ENCODE peak calls at places on chromosomes 7 and 10, in six cellular contexts. One of them, this sample, is unnamed.

GRCh38 chr10:123800299-123800698 is 91.3 kb downstream of the CPXM2 start:
- DNase-seq in H1: peak
- DNase-seq in AG09309: no peak
- DNase-seq in IMR-90: no peak
- DNase-seq in astrocyte of the spinal cord: no peak
- DNase-seq in GM23338: no peak
- DNase-seq in this sample: peak

GRCh38 chr7:114405427-114405826 is 9.2 kb upstream of the FOXP2 start:
- DNase-seq in H1: no peak
- DNase-seq in AG09309: no peak
- DNase-seq in IMR-90: no peak
- DNase-seq in astrocyte of the spinal cord: peak
- DNase-seq in GM23338: peak
- DNase-seq in this sample: peak

GRCh38 chr10:97320480-97321031 is 1.5 kb downstream of the FRAT1 start:
- DNase-seq in H1: no peak
- DNase-seq in AG09309: no peak
- DNase-seq in IMR-90: no peak
- DNase-seq in astrocyte of the spinal cord: no peak
- DNase-seq in GM23338: peak
- DNase-seq in this sample: no peak

GRCh38 chr10:69073025-69073424 is 14.9 kb upstream of the SRGN start:
- DNase-seq in H1: no peak
- DNase-seq in AG09309: no peak
- DNase-seq in IMR-90: no peak
- DNase-seq in astrocyte of the spinal cord: no peak
- DNase-seq in GM23338: no peak
- DNase-seq in this sample: no peak

GRCh38 chr10:28872592-28873165 is 195.4 kb downstream of the BAMBI start:
- DNase-seq in H1: no peak
- DNase-seq in AG09309: no peak
- DNase-seq in IMR-90: peak
- DNase-seq in astrocyte of the spinal cord: no peak
- DNase-seq in GM23338: no peak
- DNase-seq in this sample: peak

GRCh38 chr7:36348256-36348655 is 41.4 kb upstream of the ANLN start:
- DNase-seq in H1: no peak
- DNase-seq in AG09309: no peak
- DNase-seq in IMR-90: peak
- DNase-seq in astrocyte of the spinal cord: peak
- DNase-seq in GM23338: no peak
- DNase-seq in this sample: peak

GRCh38 chr10:14476641-14477407 is 146.1 kb upstream of the FRMD4A start:
- DNase-seq in H1: no peak
- DNase-seq in AG09309: no peak
- DNase-seq in IMR-90: peak
- DNase-seq in astrocyte of the spinal cord: peak
- DNase-seq in GM23338: no peak
- DNase-seq in this sample: peak

GRCh38 chr7:7554021-7554432 is 12.7 kb upstream of the MIOS start:
- DNase-seq in H1: no peak
- DNase-seq in AG09309: peak
- DNase-seq in IMR-90: no peak
- DNase-seq in astrocyte of the spinal cord: peak
- DNase-seq in GM23338: no peak
- DNase-seq in this sample: peak

GRCh38 chr7:13352677-13353076 is 636.8 kb downstream of the ETV1 start:
- DNase-seq in H1: no peak
- DNase-seq in AG09309: no peak
- DNase-seq in IMR-90: no peak
- DNase-seq in astrocyte of the spinal cord: no peak
- DNase-seq in GM23338: peak
- DNase-seq in this sample: no peak

GRCh38 chr10:59222788-59223187 is 46.3 kb downstream of the PHYHIPL start:
- DNase-seq in H1: no peak
- DNase-seq in AG09309: no peak
- DNase-seq in IMR-90: peak
- DNase-seq in astrocyte of the spinal cord: no peak
- DNase-seq in GM23338: no peak
- DNase-seq in this sample: no peak

GRCh38 chr10:88209837-88210552 is 346.6 kb downstream of the PTEN start:
- DNase-seq in H1: no peak
- DNase-seq in AG09309: peak
- DNase-seq in IMR-90: peak
- DNase-seq in astrocyte of the spinal cord: peak
- DNase-seq in GM23338: no peak
- DNase-seq in this sample: peak

GRCh38 chr7:70569335-70569819 is 562.6 kb upstream of the GALNT17 start:
- DNase-seq in H1: no peak
- DNase-seq in AG09309: no peak
- DNase-seq in IMR-90: no peak
- DNase-seq in astrocyte of the spinal cord: no peak
- DNase-seq in GM23338: no peak
- DNase-seq in this sample: no peak

GRCh38 chr7:98423043-98423442 is 22.2 kb upstream of the BAIAP2L1 start:
- DNase-seq in H1: no peak
- DNase-seq in AG09309: no peak
- DNase-seq in IMR-90: peak
- DNase-seq in astrocyte of the spinal cord: peak
- DNase-seq in GM23338: no peak
- DNase-seq in this sample: no peak

GRCh38 chr10:132101529-132101928 is 35.8 kb downstream of the JAKMIP3 start:
- DNase-seq in H1: no peak
- DNase-seq in AG09309: no peak
- DNase-seq in IMR-90: no peak
- DNase-seq in astrocyte of the spinal cord: no peak
- DNase-seq in GM23338: no peak
- DNase-seq in this sample: no peak

GRCh38 chr10:83862723-83863122 is 276.6 kb upstream of the GHITM start:
- DNase-seq in H1: no peak
- DNase-seq in AG09309: no peak
- DNase-seq in IMR-90: no peak
- DNase-seq in astrocyte of the spinal cord: no peak
- DNase-seq in GM23338: no peak
- DNase-seq in this sample: no peak

GRCh38 chr10:74586088-74586585 is 240.3 kb upstream of the KAT6B start:
- DNase-seq in H1: no peak
- DNase-seq in AG09309: no peak
- DNase-seq in IMR-90: peak
- DNase-seq in astrocyte of the spinal cord: no peak
- DNase-seq in GM23338: no peak
- DNase-seq in this sample: no peak

GRCh38 chr7:30683839-30684238 is 1.6 kb upstream of the CRHR2 start:
- DNase-seq in H1: no peak
- DNase-seq in AG09309: no peak
- DNase-seq in IMR-90: no peak
- DNase-seq in astrocyte of the spinal cord: no peak
- DNase-seq in GM23338: no peak
- DNase-seq in this sample: no peak

GRCh38 chr10:58641095-58641531 is 128.4 kb downstream of the BICC1 start:
- DNase-seq in H1: no peak
- DNase-seq in AG09309: peak
- DNase-seq in IMR-90: peak
- DNase-seq in astrocyte of the spinal cord: peak
- DNase-seq in GM23338: peak
- DNase-seq in this sample: peak

GRCh38 chr7:155306677-155307470 is 9.2 kb downstream of the INSIG1 start:
- DNase-seq in H1: no peak
- DNase-seq in AG09309: no peak
- DNase-seq in IMR-90: no peak
- DNase-seq in astrocyte of the spinal cord: no peak
- DNase-seq in GM23338: no peak
- DNase-seq in this sample: no peak

GRCh38 chr10:30630571-30630970 is 1.0 kb upstream of the LYZL2 start:
- DNase-seq in H1: no peak
- DNase-seq in AG09309: no peak
- DNase-seq in IMR-90: peak
- DNase-seq in astrocyte of the spinal cord: no peak
- DNase-seq in GM23338: no peak
- DNase-seq in this sample: peak

GRCh38 chr10:122165914-122166313 is 105.2 kb upstream of the BTBD16 start:
- DNase-seq in H1: no peak
- DNase-seq in AG09309: no peak
- DNase-seq in IMR-90: no peak
- DNase-seq in astrocyte of the spinal cord: no peak
- DNase-seq in GM23338: no peak
- DNase-seq in this sample: no peak

GRCh38 chr10:43262043-43262901 is 4.6 kb downstream of the RASGEF1A start:
- DNase-seq in H1: no peak
- DNase-seq in AG09309: no peak
- DNase-seq in IMR-90: no peak
- DNase-seq in astrocyte of the spinal cord: no peak
- DNase-seq in GM23338: peak
- DNase-seq in this sample: no peak

DNA sequence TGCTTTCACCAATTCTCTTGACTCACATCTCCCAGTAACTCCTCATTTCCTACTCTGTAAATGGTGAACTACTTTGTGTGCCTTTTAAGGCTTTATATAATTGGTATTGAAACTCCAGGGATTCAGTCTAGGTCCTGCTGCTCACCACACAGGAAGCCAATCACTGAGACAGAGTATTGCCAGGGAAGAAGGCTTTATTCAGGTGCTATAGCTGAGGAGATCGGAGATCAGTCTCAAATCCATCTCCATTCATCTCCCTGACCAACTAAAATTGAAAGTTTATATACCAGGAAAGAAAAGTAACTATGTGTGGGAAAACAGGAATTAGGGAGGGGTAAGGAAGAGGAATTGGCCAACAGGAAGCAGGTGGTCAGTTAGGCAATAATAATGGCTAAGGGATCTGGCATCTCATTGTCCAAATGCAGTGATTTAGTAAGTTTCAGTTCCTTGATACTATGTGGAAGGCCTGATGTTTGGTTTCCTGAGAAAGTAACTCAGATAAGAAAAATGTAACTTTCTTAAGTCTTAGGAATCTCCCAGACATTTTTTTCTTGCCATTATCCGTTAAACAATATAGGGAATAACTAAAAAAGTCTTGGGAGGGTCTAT is 10.2 kb upstream of the SDHAF3 start:
- DNase-seq in H1: no peak
- DNase-seq in AG09309: no peak
- DNase-seq in IMR-90: peak
- DNase-seq in astrocyte of the spinal cord: no peak
- DNase-seq in GM23338: no peak
- DNase-seq in this sample: peak
- H3K4me3 ChIP-seq in H1: no peak
- H3K4me3 ChIP-seq in AG09309: no peak
- H3K4me3 ChIP-seq in IMR-90: no peak
- H3K4me3 ChIP-seq in astrocyte of the spinal cord: no peak
- H3K4me3 ChIP-seq in GM23338: no peak
- H3K4me3 ChIP-seq in this sample: no peak

DNA sequence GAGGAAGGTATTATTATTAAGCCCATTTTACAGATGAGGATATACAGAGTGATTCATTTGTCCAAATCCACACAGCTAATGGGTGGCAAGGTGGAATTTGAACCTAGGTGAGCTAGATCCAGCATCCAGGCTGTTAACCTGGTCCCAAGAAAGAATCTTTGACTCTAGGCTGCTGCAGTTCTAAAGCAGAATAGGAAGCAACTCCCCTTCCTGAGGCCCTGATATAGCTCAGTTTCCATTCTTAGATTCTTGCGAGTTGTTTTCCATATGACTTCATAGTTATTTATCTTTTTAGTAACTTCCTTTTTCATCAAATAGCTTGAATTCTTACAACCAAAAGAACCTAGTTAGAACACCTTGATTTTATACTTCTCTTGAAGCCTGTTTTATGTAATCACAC is 24.1 kb upstream of the ZC3HAV1L start:
- DNase-seq in H1: no peak
- DNase-seq in AG09309: no peak
- DNase-seq in IMR-90: no peak
- DNase-seq in astrocyte of the spinal cord: no peak
- DNase-seq in GM23338: no peak
- DNase-seq in this sample: no peak
- TF ChIP-seq CTCF in H1: no peak
- TF ChIP-seq CTCF in AG09309: no peak
- TF ChIP-seq CTCF in IMR-90: no peak
- TF ChIP-seq CTCF in astrocyte of the spinal cord: no peak
- TF ChIP-seq CTCF in GM23338: no peak
- TF ChIP-seq CTCF in this sample: no peak

DNA sequence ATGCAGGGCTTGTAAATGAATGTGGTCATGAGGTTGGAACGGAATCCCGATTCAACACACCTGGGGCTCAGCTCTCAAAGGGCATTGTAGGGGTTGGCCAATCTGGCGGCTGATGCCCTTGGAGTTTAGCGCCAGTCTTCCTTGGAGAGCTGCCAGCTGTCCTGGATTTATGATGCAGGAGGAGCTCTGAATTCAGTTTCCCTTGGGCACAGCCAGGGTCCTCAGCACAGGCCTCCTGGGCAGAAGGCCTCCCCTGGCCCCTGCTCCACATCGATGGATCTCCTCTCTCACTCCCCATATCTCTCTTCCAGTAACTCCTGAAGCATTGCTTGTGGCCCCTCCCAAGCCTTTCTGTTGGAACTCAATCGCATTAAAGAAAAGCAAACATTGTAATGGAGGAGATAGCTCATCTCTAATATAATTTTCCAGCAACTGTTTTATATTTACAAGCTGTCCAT is 985 bp upstream of the CYTH3 start:
- DNase-seq in H1: no peak
- DNase-seq in AG09309: no peak
- DNase-seq in IMR-90: no peak
- DNase-seq in astrocyte of the spinal cord: no peak
- DNase-seq in GM23338: no peak
- DNase-seq in this sample: no peak
- H3K4me3 ChIP-seq in H1: no peak
- H3K4me3 ChIP-seq in AG09309: no peak
- H3K4me3 ChIP-seq in IMR-90: no peak
- H3K4me3 ChIP-seq in astrocyte of the spinal cord: no peak
- H3K4me3 ChIP-seq in GM23338: peak
- H3K4me3 ChIP-seq in this sample: no peak

GRCh38 chr7:157984914-157985163 is 602.8 kb downstream of the PTPRN2 start:
- DNase-seq in H1: no peak
- DNase-seq in AG09309: no peak
- DNase-seq in IMR-90: no peak
- DNase-seq in astrocyte of the spinal cord: no peak
- DNase-seq in GM23338: no peak
- DNase-seq in this sample: no peak
- TF ChIP-seq CTCF in H1: no peak
- TF ChIP-seq CTCF in AG09309: no peak
- TF ChIP-seq CTCF in IMR-90: no peak
- TF ChIP-seq CTCF in astrocyte of the spinal cord: no peak
- TF ChIP-seq CTCF in GM23338: no peak
- TF ChIP-seq CTCF in this sample: no peak

DNA sequence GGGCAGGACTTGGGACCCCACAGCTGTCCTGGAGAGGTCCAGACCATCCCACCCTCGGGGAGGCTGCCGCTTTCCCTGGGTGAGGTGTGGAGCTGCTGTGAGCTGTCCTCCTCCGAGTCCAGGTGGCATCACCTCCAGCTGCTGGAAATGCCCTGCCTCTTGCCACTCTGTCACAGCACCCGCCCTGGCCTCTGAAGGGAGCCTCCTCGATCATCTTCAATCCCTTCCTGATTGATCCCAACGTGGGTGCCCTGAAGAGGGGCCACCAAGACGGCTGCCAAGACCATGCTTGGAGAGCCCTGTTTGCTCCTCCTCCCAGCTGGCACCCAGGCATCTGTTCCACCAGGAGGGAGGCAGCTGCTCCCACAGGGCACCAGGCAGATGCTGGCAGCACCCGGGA is 4.6 kb downstream of the C10orf105 start:
- DNase-seq in H1: no peak
- DNase-seq in AG09309: no peak
- DNase-seq in IMR-90: no peak
- DNase-seq in astrocyte of the spinal cord: no peak
- DNase-seq in GM23338: no peak
- DNase-seq in this sample: no peak
- H3K4me3 ChIP-seq in H1: no peak
- H3K4me3 ChIP-seq in AG09309: no peak
- H3K4me3 ChIP-seq in IMR-90: no peak
- H3K4me3 ChIP-seq in astrocyte of the spinal cord: no peak
- H3K4me3 ChIP-seq in GM23338: no peak
- H3K4me3 ChIP-seq in this sample: no peak

This sample was measured in fibroblast of the aortic adventitia.